ENCODE peak calls at places on chromosomes 5 and 9, in ten cellular contexts. One of them, this sample, is unnamed.

GRCh38 chr5:135505973-135506372 is 29.8 kb downstream of the NEUROG1 start:
- DNase-seq in central memory CD4-positive, alpha-beta T cell: no peak
- DNase-seq in activated CD8-positive, alpha-beta T cell treated with anti-CD3 and anti-CD28 coated beads for 36 hours: no peak
- DNase-seq in KBM-7: no peak
- DNase-seq in fibroblast of the aortic adventitia: peak
- DNase-seq in T-helper 9 cell: no peak
- DNase-seq in substantia nigra: no peak
- DNase-seq in stimulated activated CD8-positive, alpha-beta memory T cell treated with anti-CD3 and anti-CD28 coated beads, Interleukin-7, amount 100 ng/mL, for 1 hour: no peak
- DNase-seq in stimulated activated CD4-positive, alpha-beta T cell treated with anti-CD3 and anti-CD28 coated beads, Interleukin-2, amount 100 ng/mL, for 48 hours: no peak
- DNase-seq in activated CD4-positive, alpha-beta memory T cell treated with anti-CD3 and anti-CD28 coated beads, Interleukin-2, amount 10 ng/mL, durations not matched to agents 7 days and 5 days: no peak
- DNase-seq in this sample: no peak

GRCh38 chr5:20537911-20538310 is 549.9 kb upstream of the CDH18 start:
- DNase-seq in central memory CD4-positive, alpha-beta T cell: no peak
- DNase-seq in activated CD8-positive, alpha-beta T cell treated with anti-CD3 and anti-CD28 coated beads for 36 hours: no peak
- DNase-seq in KBM-7: peak
- DNase-seq in fibroblast of the aortic adventitia: no peak
- DNase-seq in T-helper 9 cell: no peak
- DNase-seq in substantia nigra: no peak
- DNase-seq in stimulated activated CD8-positive, alpha-beta memory T cell treated with anti-CD3 and anti-CD28 coated beads, Interleukin-7, amount 100 ng/mL, for 1 hour: no peak
- DNase-seq in stimulated activated CD4-positive, alpha-beta T cell treated with anti-CD3 and anti-CD28 coated beads, Interleukin-2, amount 100 ng/mL, for 48 hours: no peak
- DNase-seq in activated CD4-positive, alpha-beta memory T cell treated with anti-CD3 and anti-CD28 coated beads, Interleukin-2, amount 10 ng/mL, durations not matched to agents 7 days and 5 days: no peak
- DNase-seq in this sample: no peak

GRCh38 chr9:104774132-104774531 is 10.2 kb downstream of the NIPSNAP3B start:
- DNase-seq in central memory CD4-positive, alpha-beta T cell: no peak
- DNase-seq in activated CD8-positive, alpha-beta T cell treated with anti-CD3 and anti-CD28 coated beads for 36 hours: no peak
- DNase-seq in KBM-7: no peak
- DNase-seq in fibroblast of the aortic adventitia: no peak
- DNase-seq in T-helper 9 cell: no peak
- DNase-seq in substantia nigra: no peak
- DNase-seq in stimulated activated CD8-positive, alpha-beta memory T cell treated with anti-CD3 and anti-CD28 coated beads, Interleukin-7, amount 100 ng/mL, for 1 hour: no peak
- DNase-seq in stimulated activated CD4-positive, alpha-beta T cell treated with anti-CD3 and anti-CD28 coated beads, Interleukin-2, amount 100 ng/mL, for 48 hours: no peak
- DNase-seq in activated CD4-positive, alpha-beta memory T cell treated with anti-CD3 and anti-CD28 coated beads, Interleukin-2, amount 10 ng/mL, durations not matched to agents 7 days and 5 days: no peak
- DNase-seq in this sample: no peak

GRCh38 chr5:173448856-173449255 is 120.6 kb upstream of the STC2 start:
- DNase-seq in central memory CD4-positive, alpha-beta T cell: no peak
- DNase-seq in activated CD8-positive, alpha-beta T cell treated with anti-CD3 and anti-CD28 coated beads for 36 hours: no peak
- DNase-seq in KBM-7: no peak
- DNase-seq in fibroblast of the aortic adventitia: no peak
- DNase-seq in T-helper 9 cell: no peak
- DNase-seq in substantia nigra: no peak
- DNase-seq in stimulated activated CD8-positive, alpha-beta memory T cell treated with anti-CD3 and anti-CD28 coated beads, Interleukin-7, amount 100 ng/mL, for 1 hour: no peak
- DNase-seq in stimulated activated CD4-positive, alpha-beta T cell treated with anti-CD3 and anti-CD28 coated beads, Interleukin-2, amount 100 ng/mL, for 48 hours: no peak
- DNase-seq in activated CD4-positive, alpha-beta memory T cell treated with anti-CD3 and anti-CD28 coated beads, Interleukin-2, amount 10 ng/mL, durations not matched to agents 7 days and 5 days: no peak
- DNase-seq in this sample: no peak

GRCh38 chr5:84362061-84362720 is 22.5 kb downstream of the EDIL3 start:
- DNase-seq in central memory CD4-positive, alpha-beta T cell: no peak
- DNase-seq in activated CD8-positive, alpha-beta T cell treated with anti-CD3 and anti-CD28 coated beads for 36 hours: no peak
- DNase-seq in KBM-7: no peak
- DNase-seq in fibroblast of the aortic adventitia: peak
- DNase-seq in T-helper 9 cell: no peak
- DNase-seq in substantia nigra: no peak
- DNase-seq in stimulated activated CD8-positive, alpha-beta memory T cell treated with anti-CD3 and anti-CD28 coated beads, Interleukin-7, amount 100 ng/mL, for 1 hour: no peak
- DNase-seq in stimulated activated CD4-positive, alpha-beta T cell treated with anti-CD3 and anti-CD28 coated beads, Interleukin-2, amount 100 ng/mL, for 48 hours: no peak
- DNase-seq in activated CD4-positive, alpha-beta memory T cell treated with anti-CD3 and anti-CD28 coated beads, Interleukin-2, amount 10 ng/mL, durations not matched to agents 7 days and 5 days: no peak
- DNase-seq in this sample: no peak

GRCh38 chr9:2356391-2356790 is 265.2 kb upstream of the VLDLR start:
- DNase-seq in central memory CD4-positive, alpha-beta T cell: no peak
- DNase-seq in activated CD8-positive, alpha-beta T cell treated with anti-CD3 and anti-CD28 coated beads for 36 hours: no peak
- DNase-seq in KBM-7: no peak
- DNase-seq in fibroblast of the aortic adventitia: no peak
- DNase-seq in T-helper 9 cell: no peak
- DNase-seq in substantia nigra: no peak
- DNase-seq in stimulated activated CD8-positive, alpha-beta memory T cell treated with anti-CD3 and anti-CD28 coated beads, Interleukin-7, amount 100 ng/mL, for 1 hour: no peak
- DNase-seq in stimulated activated CD4-positive, alpha-beta T cell treated with anti-CD3 and anti-CD28 coated beads, Interleukin-2, amount 100 ng/mL, for 48 hours: no peak
- DNase-seq in activated CD4-positive, alpha-beta memory T cell treated with anti-CD3 and anti-CD28 coated beads, Interleukin-2, amount 10 ng/mL, durations not matched to agents 7 days and 5 days: no peak
- DNase-seq in this sample: no peak

GRCh38 chr9:4489919-4490704 is at the start of gene SLC1A1:
- DNase-seq in central memory CD4-positive, alpha-beta T cell: peak
- DNase-seq in activated CD8-positive, alpha-beta T cell treated with anti-CD3 and anti-CD28 coated beads for 36 hours: peak
- DNase-seq in KBM-7: peak
- DNase-seq in fibroblast of the aortic adventitia: peak
- DNase-seq in T-helper 9 cell: no peak
- DNase-seq in substantia nigra: peak
- DNase-seq in stimulated activated CD8-positive, alpha-beta memory T cell treated with anti-CD3 and anti-CD28 coated beads, Interleukin-7, amount 100 ng/mL, for 1 hour: no peak
- DNase-seq in stimulated activated CD4-positive, alpha-beta T cell treated with anti-CD3 and anti-CD28 coated beads, Interleukin-2, amount 100 ng/mL, for 48 hours: peak
- DNase-seq in activated CD4-positive, alpha-beta memory T cell treated with anti-CD3 and anti-CD28 coated beads, Interleukin-2, amount 10 ng/mL, durations not matched to agents 7 days and 5 days: no peak
- DNase-seq in this sample: peak

GRCh38 chr9:110029422-110029814 is 178.5 kb downstream of the C9orf152 start:
- DNase-seq in central memory CD4-positive, alpha-beta T cell: no peak
- DNase-seq in activated CD8-positive, alpha-beta T cell treated with anti-CD3 and anti-CD28 coated beads for 36 hours: no peak
- DNase-seq in KBM-7: no peak
- DNase-seq in fibroblast of the aortic adventitia: peak
- DNase-seq in T-helper 9 cell: no peak
- DNase-seq in substantia nigra: no peak
- DNase-seq in stimulated activated CD8-positive, alpha-beta memory T cell treated with anti-CD3 and anti-CD28 coated beads, Interleukin-7, amount 100 ng/mL, for 1 hour: no peak
- DNase-seq in stimulated activated CD4-positive, alpha-beta T cell treated with anti-CD3 and anti-CD28 coated beads, Interleukin-2, amount 100 ng/mL, for 48 hours: no peak
- DNase-seq in activated CD4-positive, alpha-beta memory T cell treated with anti-CD3 and anti-CD28 coated beads, Interleukin-2, amount 10 ng/mL, durations not matched to agents 7 days and 5 days: no peak
- DNase-seq in this sample: no peak

GRCh38 chr9:121483049-121483448 is 16.6 kb downstream of the GGTA1 start:
- DNase-seq in central memory CD4-positive, alpha-beta T cell: no peak
- DNase-seq in activated CD8-positive, alpha-beta T cell treated with anti-CD3 and anti-CD28 coated beads for 36 hours: peak
- DNase-seq in KBM-7: no peak
- DNase-seq in fibroblast of the aortic adventitia: no peak
- DNase-seq in T-helper 9 cell: no peak
- DNase-seq in substantia nigra: peak
- DNase-seq in stimulated activated CD8-positive, alpha-beta memory T cell treated with anti-CD3 and anti-CD28 coated beads, Interleukin-7, amount 100 ng/mL, for 1 hour: no peak
- DNase-seq in stimulated activated CD4-positive, alpha-beta T cell treated with anti-CD3 and anti-CD28 coated beads, Interleukin-2, amount 100 ng/mL, for 48 hours: no peak
- DNase-seq in activated CD4-positive, alpha-beta memory T cell treated with anti-CD3 and anti-CD28 coated beads, Interleukin-2, amount 10 ng/mL, durations not matched to agents 7 days and 5 days: no peak
- DNase-seq in this sample: no peak

GRCh38 chr9:21533597-21533996 is 51.5 kb upstream of the IFNE start:
- DNase-seq in central memory CD4-positive, alpha-beta T cell: no peak
- DNase-seq in activated CD8-positive, alpha-beta T cell treated with anti-CD3 and anti-CD28 coated beads for 36 hours: no peak
- DNase-seq in KBM-7: no peak
- DNase-seq in fibroblast of the aortic adventitia: no peak
- DNase-seq in T-helper 9 cell: no peak
- DNase-seq in substantia nigra: no peak
- DNase-seq in stimulated activated CD8-positive, alpha-beta memory T cell treated with anti-CD3 and anti-CD28 coated beads, Interleukin-7, amount 100 ng/mL, for 1 hour: no peak
- DNase-seq in stimulated activated CD4-positive, alpha-beta T cell treated with anti-CD3 and anti-CD28 coated beads, Interleukin-2, amount 100 ng/mL, for 48 hours: no peak
- DNase-seq in activated CD4-positive, alpha-beta memory T cell treated with anti-CD3 and anti-CD28 coated beads, Interleukin-2, amount 10 ng/mL, durations not matched to agents 7 days and 5 days: no peak
- DNase-seq in this sample: no peak

This sample was measured in pancreas.